ENCODE peak calls at places on chromosome 16, in eight cellular contexts. Q is left cardiac atrium; L is psoas muscle; V is stimulated activated CD8-positive, alpha-beta memory T cell treated with anti-CD3 and anti-CD28 coated beads, Interleukin-7, amount 100 ng/mL, for 1 hour; F is T-helper 17 cell; J is left ventricle myocardium inferior; Z is stimulated activated CD4-positive, alpha-beta T cell treated with anti-CD3 and anti-CD28 coated beads, Interleukin-2, amount 100 ng/mL, for 48 hours; E is AG09309. C is an unnamed sample.

GRCh38 chr16:48592839-48593429 is 17.0 kb downstream of the N4BP1 start:
- DNase-seq in E (no peak), L (no peak), V (no peak), F (no peak), Q (no peak), J (no peak), Z (no peak), C (peak)

GRCh38 chr16:77744136-77744535 is 21.8 kb downstream of the NUDT7 start:
- DNase-seq in J (no peak), Z (no peak), V (no peak), L (no peak), F (no peak), E (no peak), Q (no peak), C (no peak)

GRCh38 chr16:70561623-70562022 is 38.0 kb downstream of the SF3B3 start:
- DNase-seq in Q (no peak), Z (no peak), F (no peak), E (no peak), J (no peak), V (no peak), L (no peak), C (no peak)

GRCh38 chr16:25838724-25839186 is 147.0 kb downstream of the HS3ST4 start:
- DNase-seq in V (no peak), Q (no peak), F (no peak), L (no peak), Z (peak), J (no peak), E (peak), C (peak)

GRCh38 chr16:85006639-85007038 is 4.7 kb downstream of the ZDHHC7 start:
- DNase-seq in F (no peak), Q (no peak), L (no peak), E (no peak), J (no peak), Z (no peak), V (no peak), C (no peak)

GRCh38 chr16:31216552-31217530 is at the start of gene PYDC1:
- DNase-seq in J (no peak), Q (no peak), L (no peak), Z (no peak), E (no peak), F (no peak), V (no peak), C (no peak)

GRCh38 chr16:67727521-67728485 is 8.7 kb upstream of the GFOD2 start:
- DNase-seq in V (no peak), L (no peak), Z (no peak), Q (no peak), J (no peak), F (no peak), E (no peak), C (no peak)

GRCh38 chr16:50059669-50060068 is 6.1 kb upstream of the HEATR3 start:
- DNase-seq in Q (no peak), Z (no peak), J (no peak), E (no peak), F (no peak), V (no peak), L (no peak), C (no peak)

GRCh38 chr16:62620259-62620658 is 584.0 kb upstream of the CDH8 start:
- DNase-seq in Q (no peak), J (no peak), V (no peak), E (no peak), L (no peak), Z (no peak), F (no peak), C (no peak)

GRCh38 chr16:53518550-53519416 is 15.8 kb upstream of the AKTIP start:
- DNase-seq in J (no peak), V (peak), Z (peak), F (peak), Q (peak), L (no peak), E (no peak), C (peak)

GRCh38 chr16:87924041-87924851 is 12.1 kb downstream of the CA5A start:
- DNase-seq in V (no peak), F (no peak), Q (no peak), J (no peak), Z (no peak), L (no peak), E (no peak), C (no peak)

GRCh38 chr16:48622456-48623303 is 12.7 kb upstream of the N4BP1 start:
- DNase-seq in F (no peak), V (no peak), E (no peak), Z (no peak), L (no peak), Q (no peak), J (no peak), C (no peak)

GRCh38 chr16:7938175-7938574 is 605.5 kb downstream of the RBFOX1 start:
- DNase-seq in V (no peak), F (no peak), E (no peak), Z (no peak), J (no peak), L (no peak), Q (no peak), C (no peak)

GRCh38 chr16:81582655-81583441 is 138.2 kb downstream of the CMIP start:
- DNase-seq in Q (no peak), E (no peak), V (no peak), L (peak), Z (no peak), J (no peak), F (no peak), C (no peak)

GRCh38 chr16:49492896-49493620 is 119.5 kb downstream of the C16orf78 start:
- DNase-seq in L (no peak), Z (no peak), J (no peak), V (no peak), F (no peak), Q (no peak), E (no peak), C (no peak)

GRCh38 chr16:85616608-85617311 is 3.6 kb downstream of the GSE1 start:
- DNase-seq in Z (no peak), V (no peak), L (no peak), Q (peak), F (no peak), J (peak), E (no peak), C (no peak)

GRCh38 chr16:7236824-7237410 is 95.7 kb upstream of the RBFOX1 start:
- DNase-seq in L (no peak), Q (no peak), J (no peak), F (no peak), E (no peak), Z (no peak), V (no peak), C (peak)

GRCh38 chr16:28258571-28258970 is 33.8 kb upstream of the SBK1 start:
- DNase-seq in L (peak), F (no peak), J (peak), E (no peak), V (no peak), Q (peak), Z (no peak), C (peak)

GRCh38 chr16:80449332-80449731 is 91.5 kb upstream of the DYNLRB2 start:
- DNase-seq in Z (no peak), F (no peak), V (no peak), J (no peak), L (no peak), E (no peak), Q (no peak), C (no peak)

GRCh38 chr16:69885722-69886121 is 65.4 kb upstream of the CLEC18A start:
- DNase-seq in E (no peak), Z (no peak), Q (no peak), J (no peak), L (no peak), V (no peak), F (no peak), C (no peak)

GRCh38 chr16:56306690-56307533 is 115.6 kb downstream of the GNAO1 start:
- DNase-seq in V (no peak), J (no peak), E (no peak), Q (no peak), L (no peak), F (no peak), Z (no peak), C (no peak)

GRCh38 chr16:74216319-74216718 is 80.3 kb upstream of the PSMD7 start:
- DNase-seq in L (no peak), Q (no peak), F (no peak), E (no peak), Z (no peak), J (no peak), V (no peak), C (no peak)

GRCh38 chr16:15874745-15875314 is 13.6 kb downstream of the CEP20 start:
- DNase-seq in L (peak), Z (no peak), J (peak), Q (peak), E (peak), F (no peak), V (no peak), C (peak)

GRCh38 chr16:19210175-19210924 is 42.3 kb downstream of the SYT17 start:
- DNase-seq in F (no peak), L (no peak), Z (no peak), Q (no peak), V (no peak), J (no peak), E (no peak), C (no peak)

GRCh38 chr16:17724242-17724898 is 253.6 kb upstream of the XYLT1 start:
- DNase-seq in Q (no peak), J (no peak), Z (no peak), L (no peak), V (no peak), F (no peak), E (no peak), C (no peak)

GRCh38 chr16:82177555-82177954 is 7.5 kb upstream of the MPHOSPH6 start:
- DNase-seq in E (no peak), Z (no peak), J (no peak), V (no peak), L (no peak), Q (no peak), F (no peak), C (no peak)

GRCh38 chr16:4288148-4288921 is 15.5 kb upstream of the TFAP4 start:
- DNase-seq in J (peak), Q (peak), L (peak), E (no peak), Z (peak), V (peak), F (peak), C (peak)

GRCh38 chr16:68384293-68385255 is 63.7 kb downstream of the SMPD3 start:
- DNase-seq in Z (no peak), Q (no peak), V (no peak), L (no peak), E (no peak), F (no peak), J (no peak), C (no peak)

GRCh38 chr16:22369221-22369811 is 5.1 kb downstream of the CDR2 start:
- DNase-seq in E (no peak), L (no peak), Z (no peak), F (no peak), J (no peak), V (no peak), Q (no peak), C (peak)

GRCh38 chr16:14003119-14003570 is 68.0 kb upstream of the MRTFB start:
- DNase-seq in J (peak), Q (peak), E (no peak), F (no peak), V (no peak), Z (no peak), L (peak), C (peak)

GRCh38 chr16:70416748-70417616 is 21.9 kb downstream of the ST3GAL2 start:
- DNase-seq in E (no peak), Z (no peak), L (no peak), J (no peak), V (no peak), F (no peak), Q (no peak), C (no peak)

GRCh38 chr16:50469744-50470301 is 78.4 kb upstream of the NKD1 start:
- DNase-seq in J (no peak), L (no peak), E (no peak), Z (no peak), F (no peak), Q (no peak), V (no peak), C (no peak)

GRCh38 chr16:54648575-54648974 is 282.1 kb upstream of the IRX5 start:
- DNase-seq in E (no peak), Q (no peak), J (no peak), Z (no peak), V (no peak), L (no peak), F (no peak), C (no peak)

GRCh38 chr16:66988197-66988788 is at the start of gene CES4A:
- DNase-seq in F (no peak), J (no peak), Z (no peak), V (no peak), E (no peak), L (peak), Q (no peak), C (no peak)

GRCh38 chr16:73872856-73873255 is 423.8 kb upstream of the PSMD7 start:
- DNase-seq in V (no peak), Z (no peak), L (no peak), J (no peak), F (no peak), Q (no peak), E (no peak), C (no peak)

GRCh38 chr16:79868841-79869240 is 268.3 kb upstream of the MAF start:
- DNase-seq in J (no peak), L (no peak), F (no peak), V (no peak), Q (no peak), E (no peak), Z (no peak), C (no peak)